ENCODE peak calls at places on chromosome 2, in five cellular contexts. G, B, Q, R and W are unnamed samples.

GRCh38 chr2:86193901-86194567 is 1.2 kb downstream of the IMMT start:
- DNase-seq in B (no peak), R (no peak), Q (no peak), G (peak; percentile 24), W (no peak)

GRCh38 chr2:120761164-120761861 is 25.6 kb downstream of the GLI2 start:
- DNase-seq in R (no peak), Q (peak; percentile 59), G (no peak), B (no peak), W (peak; percentile 15)

GRCh38 chr2:239216251-239216613 is 184.6 kb downstream of the HDAC4 start:
- DNase-seq in Q (no peak), G (no peak), R (no peak), B (no peak), W (peak; percentile 8)

GRCh38 chr2:232162191-232162590 is 200.7 kb downstream of the DIS3L2 start:
- DNase-seq in Q (no peak), R (no peak), G (peak; percentile 13), B (no peak), W (no peak)

GRCh38 chr2:195531754-195532153 is 125.3 kb upstream of the SLC39A10 start:
- DNase-seq in Q (no peak), R (no peak), G (no peak), B (no peak), W (no peak)

GRCh38 chr2:126358122-126358521 is 297.8 kb upstream of the GYPC start:
- DNase-seq in G (no peak), Q (no peak), R (no peak), B (no peak), W (no peak)

GRCh38 chr2:194103941-194104655 is 1552.9 kb upstream of the SLC39A10 start:
- DNase-seq in G (no peak), Q (no peak), B (no peak), R (no peak), W (no peak)

GRCh38 chr2:163774862-163775261 is 39.1 kb upstream of the FIGN start:
- DNase-seq in B (no peak), R (no peak), G (peak; percentile 80), Q (no peak), W (no peak)

GRCh38 chr2:233399306-233400225 is 45.3 kb downstream of the DGKD start:
- DNase-seq in B (no peak), R (no peak), Q (no peak), G (no peak), W (no peak)

GRCh38 chr2:36296798-36297197 is 58.8 kb upstream of the CRIM1 start:
- DNase-seq in G (no peak), R (no peak), B (no peak), Q (no peak), W (no peak)

GRCh38 chr2:189466656-189467055 is 25.4 kb downstream of the WDR75 start:
- DNase-seq in R (peak; percentile 18), Q (no peak), G (peak; percentile 30), B (no peak), W (no peak)

GRCh38 chr2:180742809-180743208 is 237.6 kb upstream of the UBE2E3 start:
- DNase-seq in Q (no peak), B (no peak), R (no peak), G (peak; percentile 31), W (no peak)

GRCh38 chr2:203225423-203226039 is 13.3 kb upstream of the CYP20A1 start:
- DNase-seq in R (no peak), Q (no peak), B (no peak), G (peak; percentile 17), W (no peak)

GRCh38 chr2:240467149-240467642 is 31.7 kb downstream of the GPC1 start:
- DNase-seq in G (no peak), R (no peak), Q (no peak), B (no peak), W (no peak)

GRCh38 chr2:95031726-95032116 is 6.2 kb downstream of the MAL start:
- DNase-seq in Q (no peak), B (no peak), R (no peak), G (no peak), W (no peak)

GRCh38 chr2:185628985-185629384 is 109.6 kb upstream of the FSIP2 start:
- DNase-seq in Q (no peak), G (peak; percentile 5), R (no peak), B (no peak), W (no peak)

GRCh38 chr2:25301453-25302352 is 40.0 kb downstream of the DNMT3A start:
- DNase-seq in Q (no peak), G (peak; percentile 87), R (no peak), B (no peak), W (no peak)

GRCh38 chr2:177651833-177652232 is 259.3 kb downstream of the AGPS start:
- DNase-seq in Q (no peak), B (no peak), R (no peak), G (no peak), W (no peak)

GRCh38 chr2:112818094-112818902 is 18.3 kb downstream of the IL1B start:
- DNase-seq in B (no peak), G (no peak), R (no peak), Q (no peak), W (no peak)

GRCh38 chr2:173286153-173286809 is 68.4 kb upstream of the CDCA7 start:
- DNase-seq in R (no peak), Q (no peak), G (no peak), B (no peak), W (no peak)

GRCh38 chr2:44342854-44343253 is 18.4 kb downstream of the PREPL start:
- DNase-seq in G (no peak), B (no peak), Q (no peak), R (no peak), W (no peak)

GRCh38 chr2:25103287-25103871 is 61.5 kb downstream of the EFR3B start:
- DNase-seq in R (no peak), B (no peak), Q (peak; percentile 45), G (peak; percentile 78), W (no peak)

GRCh38 chr2:216819766-216820165 is 40.1 kb downstream of the TNP1 start:
- DNase-seq in G (no peak), Q (no peak), R (no peak), B (no peak), W (no peak)

GRCh38 chr2:233385489-233386044 is 31.3 kb downstream of the DGKD start:
- DNase-seq in R (no peak), G (no peak), B (no peak), Q (no peak), W (peak; percentile 54)

GRCh38 chr2:121295911-121296650 is 11.1 kb upstream of the TFCP2L1 start:
- DNase-seq in R (no peak), Q (no peak), B (no peak), G (no peak), W (no peak)

GRCh38 chr2:233117811-233118480 is 57.8 kb downstream of the INPP5D start:
- DNase-seq in R (no peak), Q (peak; percentile 53), B (no peak), G (no peak), W (no peak)

GRCh38 chr2:241272298-241272721 is 43.2 kb downstream of the HDLBP start:
- DNase-seq in R (no peak), Q (no peak), B (peak; percentile 49), G (peak; percentile 33), W (peak; percentile 66)